ENCODE peak calls at places on chromosomes 5 and 9, in four cellular contexts. N is activated T-cell treated with anti-CD3 and anti-CD28 coated beads for 1 hour; R is heart right ventricle; H is activated naive CD4-positive, alpha-beta T cell. W is an unnamed sample.

GRCh38 chr9:69120380-69121154 is 53.5 kb upstream of the TJP2 start:
- DNase-seq in H (no peak), N (no peak), R (no peak), W (no peak)

GRCh38 chr5:139638736-139639618 is 9.2 kb upstream of the CXXC5 start:
- DNase-seq in R (no peak), N (no peak), H (no peak), W (peak; percentile 11)

GRCh38 chr5:1511651-1512540 is 11.9 kb downstream of the LPCAT1 start:
- DNase-seq in H (no peak), N (no peak), R (no peak), W (peak; percentile 0)

GRCh38 chr9:93671030-93671358 is 94.6 kb downstream of the PHF2 start:
- DNase-seq in R (no peak), N (no peak), H (no peak), W (no peak)

GRCh38 chr9:112489039-112489546 is 2.5 kb downstream of the KIAA1958 start:
- DNase-seq in R (no peak), N (no peak), H (no peak), W (no peak)

GRCh38 chr5:115209279-115209678 is 39.6 kb upstream of the TRIM36 start:
- DNase-seq in N (no peak), H (no peak), R (peak; percentile 9), W (no peak)

GRCh38 chr9:120925535-120926396 is 830 bp downstream of the TRAF1 start:
- DNase-seq in N (peak; percentile 64), R (no peak), H (peak; percentile 22), W (no peak)

GRCh38 chr9:75941577-75942311 is 51.3 kb downstream of the PCSK5 start:
- DNase-seq in R (no peak), N (no peak), H (no peak), W (no peak)

GRCh38 chr9:115923903-115924668 is 229.5 kb upstream of the PAPPA start:
- DNase-seq in N (no peak), R (peak; percentile 42), H (no peak), W (peak; percentile 23)

GRCh38 chr5:163760498-163760897 is 255.1 kb downstream of the MAT2B start:
- DNase-seq in H (no peak), R (no peak), N (no peak), W (no peak)

GRCh38 chr5:79130781-79131180 is 19.2 kb downstream of the BHMT start:
- DNase-seq in N (no peak), R (no peak), H (no peak), W (no peak)

GRCh38 chr9:37840560-37841194 is 40.1 kb downstream of the DCAF10 start:
- DNase-seq in R (no peak), H (no peak), N (no peak), W (no peak)

GRCh38 chr5:11719888-11720481 is 184.3 kb downstream of the CTNND2 start:
- DNase-seq in H (no peak), N (no peak), R (peak; percentile 39), W (peak; percentile 85)